ENCODE peak calls at places on chromosomes 7 and 10, in four cellular contexts. E is ELR, U is GM20000, T is ecto neural progenitor cell. V is an unnamed sample.
A peak's percentile ranks its signal among the peaks of the same experiment; 100 is the strongest.

GRCh38 chr10:2620827-2621521 is 446.4 kb upstream of the PFKP start:
- DNase-seq in E (no peak), U (no peak), T (no peak), V (no peak)

GRCh38 chr7:17677408-17677807 is 262.9 kb downstream of the SNX13 start:
- DNase-seq in E (peak; percentile 88), U (no peak), T (no peak), V (no peak)

GRCh38 chr10:26336979-26337378 is 101.2 kb upstream of the APBB1IP start:
- DNase-seq in E (no peak), U (no peak), T (no peak), V (no peak)

GRCh38 chr7:152683297-152683696 is 7.4 kb upstream of the XRCC2 start:
- DNase-seq in E (no peak), U (no peak), T (no peak), V (no peak)

GRCh38 chr7:77980087-77980713 is 181.6 kb downstream of the PHTF2 start:
- DNase-seq in E (no peak), U (no peak), T (no peak), V (no peak)

GRCh38 chr7:30252885-30253795 is 31.3 kb upstream of the ZNRF2 start:
- DNase-seq in E (peak; percentile 53), U (no peak), T (no peak), V (no peak)

GRCh38 chr10:19847321-19847720 is 31.1 kb downstream of the PLXDC2 start:
- DNase-seq in E (no peak), U (no peak), T (no peak), V (no peak)

GRCh38 chr10:20492447-20492846 is 404.7 kb downstream of the NEBL start:
- DNase-seq in E (no peak), U (no peak), T (no peak), V (no peak)

V was measured in MM.1S.